ENCODE peak calls at places on chromosomes 16 and 17, in eight cellular contexts. T is tibial artery; C is heart right ventricle; D is cardiac muscle cell; P is CD4-positive, CD25-positive, alpha-beta regulatory T cell; N is lower lobe of right lung; F is naive thymus-derived CD4-positive, alpha-beta T cell; J is fibroblast of lung. Z is an unnamed sample. For H3K4me1, the result is how much of the 10 kb centered on the place peaks cover.

GRCh38 chr17:3011891-3012290 is 51.5 kb downstream of the OR1D5 start:
- DNase-seq in T (no peak), C (no peak), D (no peak), P (no peak), N (peak), F (no peak), J (no peak), Z (no peak)

GRCh38 chr16:8893426-8893825 is 11.3 kb downstream of the LITAFD start:
- DNase-seq in T (no peak), C (no peak), D (no peak), P (no peak), N (peak), F (no peak), J (no peak), Z (no peak)

GRCh38 chr17:51769231-51769630 is 389.3 kb downstream of the CA10 start:
- DNase-seq in T (no peak), C (no peak), D (no peak), P (no peak), N (no peak), F (no peak), J (no peak), Z (no peak)

GRCh38 chr16:2713985-2714774 is 5.8 kb downstream of the PRSS27 start:
- DNase-seq in T (no peak), C (no peak), D (no peak), P (no peak), N (no peak), F (no peak), J (no peak), Z (no peak)

GRCh38 chr16:56732366-56732765 is 2.4 kb downstream of the NUP93 start:
- DNase-seq in T (no peak), C (no peak), D (no peak), P (no peak), N (no peak), F (no peak), J (no peak), Z (no peak)

GRCh38 chr17:56257075-56257474 is 103.8 kb downstream of the ANKFN1 start:
- DNase-seq in T (no peak), C (no peak), D (no peak), P (no peak), N (no peak), F (no peak), J (no peak), Z (no peak)

GRCh38 chr16:86389566-86390328 is 120.6 kb upstream of the FOXF1 start:
- DNase-seq in T (no peak), C (no peak), D (no peak), P (no peak), N (no peak), F (no peak), J (peak), Z (no peak)

GRCh38 chr17:80621335-80622169 is 76.9 kb downstream of the RPTOR start:
- DNase-seq in T (no peak), C (no peak), D (no peak), P (no peak), N (no peak), F (no peak), J (no peak), Z (no peak)

GRCh38 chr16:48383877-48384304 is 1.3 kb downstream of the SIAH1 start:
- DNase-seq in T (no peak), C (no peak), D (peak), P (peak), N (no peak), F (peak), J (no peak), Z (no peak)

GRCh38 chr16:12271006-12271405 is 294.5 kb downstream of the SNX29 start:
- DNase-seq in T (no peak), C (no peak), D (no peak), P (no peak), N (no peak), F (no peak), J (peak), Z (no peak)

GRCh38 chr16:9077001-9077809 is 14.2 kb upstream of the HAPSTR1 start:
- DNase-seq in T (no peak), C (no peak), D (no peak), P (no peak), N (no peak), F (no peak), J (no peak), Z (no peak)

GRCh38 chr17:74458835-74459234 is 7.6 kb upstream of the CD300A start:
- DNase-seq in T (no peak), C (no peak), D (no peak), P (no peak), N (no peak), F (no peak), J (no peak), Z (no peak)

GRCh38 chr16:56245197-56245596 is 53.9 kb downstream of the GNAO1 start:
- DNase-seq in T (no peak), C (no peak), D (no peak), P (no peak), N (no peak), F (no peak), J (no peak), Z (no peak)

GRCh38 chr16:2985893-2986355 is 5.7 kb upstream of the PKMYT1 start:
- DNase-seq in T (no peak), C (peak), D (no peak), P (no peak), N (no peak), F (no peak), J (no peak), Z (no peak)

GRCh38 chr16:52578829-52579193 is 31.9 kb upstream of the TOX3 start:
- DNase-seq in T (no peak), C (no peak), D (no peak), P (no peak), N (no peak), F (no peak), J (no peak), Z (no peak)

GRCh38 chr16:69326172-69326873 is 4.1 kb downstream of the PDF start:
- DNase-seq in T (no peak), C (no peak), D (no peak), P (no peak), N (no peak), F (no peak), J (no peak), Z (no peak)

GRCh38 chr16:84055801-84056634 is 13.4 kb upstream of the SLC38A8 start:
- DNase-seq in T (no peak), C (no peak), D (no peak), P (no peak), N (no peak), F (no peak), J (no peak), Z (no peak)

GRCh38 chr16:48112603-48113400 is 43.0 kb downstream of the ABCC12 start:
- DNase-seq in T (no peak), C (peak), D (no peak), P (no peak), N (no peak), F (no peak), J (no peak), Z (no peak)

GRCh38 chr17:43900183-43900857 is 7.0 kb downstream of the MPP2 start:
- DNase-seq in T (peak), C (peak), D (peak), P (peak), N (peak), F (peak), J (peak), Z (peak)

GRCh38 chr17:75876938-75877751 is 1.2 kb downstream of the TRIM47 start:
- DNase-seq in T (peak), C (peak), D (no peak), P (peak), N (peak), F (no peak), J (peak), Z (no peak)

GRCh38 chr17:40663252-40663651 is 1.7 kb downstream of the KRT222 start:
- DNase-seq in T (no peak), C (no peak), D (no peak), P (no peak), N (no peak), F (no peak), J (no peak), Z (no peak)

GRCh38 chr17:36993227-36993626 is 44.5 kb downstream of the AATF start:
- DNase-seq in T (no peak), C (no peak), D (no peak), P (no peak), N (no peak), F (no peak), J (no peak), Z (no peak)

GRCh38 chr17:16977932-16978331 is 6.0 kb upstream of the TNFRSF13B start:
- DNase-seq in T (no peak), C (no peak), D (no peak), P (no peak), N (no peak), F (no peak), J (no peak), Z (no peak)

GRCh38 chr16:24668481-24669001 is 60.9 kb upstream of the TNRC6A start:
- DNase-seq in T (peak), C (no peak), D (no peak), P (no peak), N (no peak), F (no peak), J (peak), Z (no peak)

GRCh38 chr16:72092832-72093447 is 480 bp downstream of the TXNL4B start:
- DNase-seq in T (no peak), C (no peak), D (peak), P (peak), N (no peak), F (no peak), J (peak), Z (no peak)

GRCh38 chr16:70679653-70680494 is 6.0 kb downstream of the MTSS2 start:
- DNase-seq in T (no peak), C (peak), D (peak), P (no peak), N (peak), F (no peak), J (no peak), Z (no peak)

GRCh38 chr16:28823291-28823718 is 506 bp downstream of the ATXN2L start:
- DNase-seq in T (no peak), C (no peak), D (peak), P (no peak), N (peak), F (peak), J (no peak), Z (peak)

GRCh38 chr17:61053469-61053868 is 346.2 kb upstream of the TBX2 start:
- DNase-seq in T (no peak), C (no peak), D (no peak), P (no peak), N (no peak), F (no peak), J (no peak), Z (no peak)

GRCh38 chr16:55294129-55294528 is 29.9 kb upstream of the IRX6 start:
- DNase-seq in T (no peak), C (no peak), D (no peak), P (no peak), N (no peak), F (no peak), J (no peak), Z (no peak)

GRCh38 chr17:63966646-63967265 is 6.0 kb downstream of the SCN4A start:
- DNase-seq in T (no peak), C (no peak), D (no peak), P (peak), N (no peak), F (peak), J (no peak), Z (no peak)

GRCh38 chr16:87062569-87063442 is 254.4 kb downstream of the C16orf95 start:
- DNase-seq in T (peak), C (peak), D (peak), P (peak), N (no peak), F (no peak), J (peak), Z (no peak)

GRCh38 chr17:48878920-48879898 is 13.4 kb upstream of the ATP5MC1 start:
- DNase-seq in T (peak), C (no peak), D (peak), P (peak), N (no peak), F (peak), J (peak), Z (peak)

GRCh38 chr17:31296156-31296555 is 883 bp downstream of the OMG start:
- DNase-seq in T (no peak), C (no peak), D (no peak), P (no peak), N (no peak), F (no peak), J (no peak), Z (no peak)

GRCh38 chr16:29985271-29985811 is 10.1 kb downstream of the HIRIP3 start:
- DNase-seq in T (no peak), C (no peak), D (no peak), P (no peak), N (peak), F (no peak), J (no peak), Z (no peak)
- H3K27ac ChIP-seq in T (no peak), C (no peak), D (no peak), P (no peak), N (peak), F (no peak), J (no peak), Z (no peak)

DNA sequence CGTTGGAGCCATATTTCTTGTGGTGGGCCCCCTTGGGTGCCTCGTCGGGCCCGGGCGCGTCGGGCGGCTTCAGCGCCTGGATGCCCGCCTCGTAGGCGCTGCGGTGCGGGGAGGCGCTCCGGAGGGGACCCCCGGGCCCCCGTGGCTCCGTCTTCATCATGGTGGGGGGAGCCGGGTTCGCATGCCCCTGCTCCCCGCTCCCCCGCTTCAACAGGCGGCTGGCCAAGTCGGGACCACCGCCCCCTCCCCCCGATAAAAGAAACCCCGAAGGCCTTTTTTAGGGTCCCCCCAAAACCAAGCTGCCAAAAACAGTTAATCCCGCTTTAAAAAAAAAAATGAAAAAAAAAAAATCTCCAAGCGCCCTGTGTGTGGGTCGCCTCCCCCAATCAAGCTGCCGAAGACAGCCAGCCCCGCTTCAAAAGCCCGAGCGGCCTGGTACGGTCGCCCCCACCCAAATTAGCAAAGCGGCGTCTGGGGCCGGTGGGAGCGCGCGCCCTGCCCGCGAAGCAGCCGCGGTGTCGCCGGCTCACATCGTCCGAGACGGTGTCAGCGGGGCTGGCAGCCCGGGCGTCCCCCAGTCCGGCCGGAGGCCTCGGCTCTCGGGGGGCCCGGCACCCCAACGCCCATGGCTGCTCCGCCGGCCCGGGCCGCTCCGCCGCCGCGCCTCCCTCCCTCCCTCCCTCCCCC is at the start of gene PPP1R9B:
- DNase-seq in T (no peak), C (peak), D (no peak), P (peak), N (no peak), F (no peak), J (no peak), Z (no peak)
- H3K4me1 ChIP-seq in T (half or more), C (half or more), D (under half), P (under half), N (half or more), F (under half), J (under half), Z (under half)

GRCh38 chr16:88684569-88685155 is 1.6 kb downstream of the SNAI3 start:
- DNase-seq in T (no peak), C (no peak), D (no peak), P (no peak), N (peak), F (no peak), J (no peak), Z (no peak)

GRCh38 chr16:88686439-88687253 is at the start of gene SNAI3:
- DNase-seq in T (peak), C (peak), D (peak), P (peak), N (peak), F (peak), J (no peak), Z (peak)

GRCh38 chr16:88685156-88686061 is 898 bp downstream of the SNAI3 start:
- DNase-seq in T (no peak), C (no peak), D (no peak), P (peak), N (peak), F (no peak), J (peak), Z (no peak)

GRCh38 chr16:88687254-88687576 is 908 bp upstream of the SNAI3 start:
- DNase-seq in T (no peak), C (no peak), D (no peak), P (no peak), N (peak), F (no peak), J (no peak), Z (no peak)

GRCh38 chr16:88686062-88686438 is 257 bp downstream of the SNAI3 start:
- DNase-seq in T (no peak), C (peak), D (no peak), P (no peak), N (peak), F (no peak), J (no peak), Z (peak)
- H3K27ac ChIP-seq in T (no peak), C (peak), D (no peak), P (peak), N (peak), F (peak), J (no peak), Z (peak)

GRCh38 chr17:27536781-27537180 is 80.5 kb downstream of the KSR1 start:
- DNase-seq in T (no peak), C (no peak), D (no peak), P (no peak), N (no peak), F (no peak), J (no peak), Z (no peak)
- H3K4me1 ChIP-seq in T (half or more), C (under half), D (under half), P (under half), N (half or more), F (under half), J (under half), Z (under half)

GRCh38 chr17:57899391-57899790 is 49.5 kb upstream of the MRPS23 start:
- DNase-seq in T (no peak), C (no peak), D (no peak), P (no peak), N (peak), F (no peak), J (peak), Z (no peak)

GRCh38 chr17:57899822-57900221 is 50.0 kb upstream of the MRPS23 start:
- DNase-seq in T (peak), C (peak), D (no peak), P (no peak), N (peak), F (no peak), J (no peak), Z (no peak)

GRCh38 chr17:57902117-57902799 is 52.4 kb upstream of the MRPS23 start:
- DNase-seq in T (no peak), C (no peak), D (no peak), P (no peak), N (peak), F (no peak), J (no peak), Z (no peak)

GRCh38 chr17:57902800-57903759 is 52.1 kb downstream of the CUEDC1 start:
- DNase-seq in T (peak), C (peak), D (no peak), P (peak), N (peak), F (no peak), J (peak), Z (no peak)

GRCh38 chr17:57900991-57901743 is 51.3 kb upstream of the MRPS23 start:
- DNase-seq in T (no peak), C (no peak), D (no peak), P (no peak), N (peak), F (no peak), J (no peak), Z (no peak)
- H3K27ac ChIP-seq in T (peak), C (no peak), D (no peak), P (no peak), N (peak), F (no peak), J (no peak), Z (no peak)

GRCh38 chr16:19133600-19133999 is 19.8 kb downstream of the ITPRIPL2 start:
- DNase-seq in T (no peak), C (no peak), D (no peak), P (no peak), N (no peak), F (no peak), J (no peak), Z (no peak)
- H3K4me1 ChIP-seq in T (under half), C (under half), D (under half), P (under half), N (half or more), F (under half), J (under half), Z (under half)

GRCh38 chr16:46968063-46968435 is 5.4 kb downstream of the DNAJA2 start:
- DNase-seq in T (no peak), C (no peak), D (no peak), P (no peak), N (no peak), F (no peak), J (no peak), Z (no peak)
- H3K27ac ChIP-seq in T (no peak), C (no peak), D (no peak), P (no peak), N (no peak), F (no peak), J (no peak), Z (no peak)